ENCODE peak calls at places on chromosomes 2 and 18, in nine cellular contexts. T is choroid plexus epithelial cell; C is heart right ventricle; X is epithelial cell of proximal tubule; D is substantia nigra; Y is midbrain; V is NCI-H2081; R is stimulated activated CD4-positive, alpha-beta T cell treated with anti-CD3 and anti-CD28 coated beads, Interleukin-12 subunit alpha, Interleukin-12 subunit beta, amount 100 ng/mL, for 4 hours; E is neural progenitor cell. N is an unnamed sample.
A peak's percentile ranks its signal among the peaks of the same experiment; 100 is the strongest.

GRCh38 chr18:74715306-74715705 is 117.6 kb downstream of the ZNF407 start:
- DNase-seq in T (no peak), C (no peak), X (no peak), D (peak; percentile 67), Y (peak; percentile 57), V (peak; percentile 10), R (no peak), E (no peak), N (no peak)

GRCh38 chr2:15112216-15112615 is 448.9 kb downstream of the NBAS start:
- DNase-seq in T (peak; percentile 65), C (no peak), X (peak; percentile 29), D (no peak), Y (no peak), V (no peak), R (no peak), E (peak; percentile 41), N (no peak)

GRCh38 chr2:195202163-195202845 is 454.7 kb upstream of the SLC39A10 start:
- DNase-seq in T (peak; percentile 43), C (no peak), X (peak; percentile 50), D (no peak), Y (no peak), V (no peak), R (no peak), E (no peak), N (peak; percentile 25)

GRCh38 chr2:39942970-39943369 is 163.9 kb upstream of the THUMPD2 start:
- DNase-seq in T (peak; percentile 7), C (no peak), X (no peak), D (no peak), Y (no peak), V (no peak), R (no peak), E (no peak), N (peak; percentile 54)

GRCh38 chr2:106099691-106100090 is 94.4 kb downstream of the UXS1 start:
- DNase-seq in T (no peak), C (no peak), X (no peak), D (no peak), Y (no peak), V (no peak), R (no peak), E (no peak), N (no peak)

GRCh38 chr2:196482119-196483065 is 157.1 kb upstream of the CCDC150 start:
- DNase-seq in T (peak; percentile 30), C (no peak), X (no peak), D (no peak), Y (no peak), V (no peak), R (no peak), E (no peak), N (peak; percentile 72)

GRCh38 chr2:101734511-101735165 is 37.1 kb downstream of the MAP4K4 start:
- DNase-seq in T (no peak), C (no peak), X (no peak), D (no peak), Y (peak; percentile 64), V (no peak), R (no peak), E (peak; percentile 16), N (no peak)

GRCh38 chr18:40976050-40976449 is 979.0 kb upstream of the PIK3C3 start:
- DNase-seq in T (no peak), C (no peak), X (no peak), D (no peak), Y (no peak), V (no peak), R (no peak), E (no peak), N (no peak)

GRCh38 chr18:35875566-35875965 is 96.9 kb upstream of the RMP24 start:
- DNase-seq in T (no peak), C (no peak), X (no peak), D (no peak), Y (no peak), V (no peak), R (no peak), E (no peak), N (no peak)

GRCh38 chr2:120344214-120344990 is 1.5 kb upstream of the INHBB start:
- DNase-seq in T (no peak), C (no peak), X (no peak), D (no peak), Y (peak; percentile 68), V (peak; percentile 33), R (peak; percentile 13), E (peak; percentile 64), N (no peak)

GRCh38 chr2:238711346-238711745 is 136.5 kb upstream of the TWIST2 start:
- DNase-seq in T (no peak), C (no peak), X (no peak), D (no peak), Y (no peak), V (no peak), R (no peak), E (no peak), N (no peak)

GRCh38 chr2:85811173-85811849 is 57.5 kb downstream of the ATOH8 start:
- DNase-seq in T (peak; percentile 35), C (peak; percentile 61), X (no peak), D (no peak), Y (no peak), V (no peak), R (no peak), E (no peak), N (no peak)

GRCh38 chr2:72146357-72147302 is 1.0 kb downstream of the CYP26B1 start:
- DNase-seq in T (no peak), C (no peak), X (no peak), D (no peak), Y (no peak), V (no peak), R (no peak), E (peak; percentile 48), N (no peak)

GRCh38 chr2:240568678-240569522 is 616 bp downstream of the RNPEPL1 start:
- DNase-seq in T (peak; percentile 70), C (peak; percentile 62), X (no peak), D (no peak), Y (peak; percentile 71), V (peak; percentile 60), R (peak; percentile 49), E (peak; percentile 72), N (no peak)

GRCh38 chr2:71503827-71504226 is 50.5 kb downstream of the DYSF start:
- DNase-seq in T (peak; percentile 33), C (peak; percentile 76), X (no peak), D (no peak), Y (no peak), V (no peak), R (no peak), E (no peak), N (peak; percentile 42)

GRCh38 chr18:25282922-25283703 is 68.9 kb downstream of the ZNF521 start:
- DNase-seq in T (no peak), C (no peak), X (no peak), D (no peak), Y (no peak), V (no peak), R (no peak), E (peak; percentile 24), N (no peak)

GRCh38 chr2:101330253-101330921 is 21.9 kb upstream of the RNF149 start:
- DNase-seq in T (no peak), C (peak; percentile 50), X (no peak), D (peak; percentile 66), Y (peak; percentile 79), V (no peak), R (peak; percentile 41), E (peak; percentile 52), N (no peak)

GRCh38 chr2:126797622-126798275 is 100.9 kb upstream of the TEX51 start:
- DNase-seq in T (no peak), C (no peak), X (no peak), D (no peak), Y (no peak), V (no peak), R (no peak), E (no peak), N (no peak)

GRCh38 chr18:64717026-64717425 is 568.1 kb upstream of the LINC00305 start:
- DNase-seq in T (no peak), C (no peak), X (no peak), D (no peak), Y (no peak), V (no peak), R (no peak), E (no peak), N (no peak)

GRCh38 chr2:88709117-88709739 is 17.8 kb downstream of the RPIA start:
- DNase-seq in T (peak; percentile 69), C (no peak), X (no peak), D (no peak), Y (no peak), V (no peak), R (no peak), E (no peak), N (peak; percentile 6)

GRCh38 chr2:43438858-43439655 is 156.8 kb downstream of the THADA start:
- DNase-seq in T (no peak), C (no peak), X (no peak), D (no peak), Y (no peak), V (no peak), R (no peak), E (no peak), N (peak; percentile 42)

GRCh38 chr2:96260404-96261260 is 5.2 kb downstream of the TMEM127 start:
- DNase-seq in T (peak; percentile 90), C (peak; percentile 74), X (peak; percentile 60), D (peak; percentile 18), Y (peak; percentile 30), V (no peak), R (no peak), E (peak; percentile 70), N (peak; percentile 74)

GRCh38 chr2:52976132-52976949 is 791.3 kb upstream of the CHAC2 start:
- DNase-seq in T (peak; percentile 45), C (no peak), X (no peak), D (no peak), Y (no peak), V (no peak), R (no peak), E (peak; percentile 65), N (peak; percentile 33)

GRCh38 chr2:191265311-191266170 is 20.3 kb downstream of the MYO1B start:
- DNase-seq in T (peak; percentile 78), C (peak; percentile 45), X (no peak), D (no peak), Y (no peak), V (no peak), R (no peak), E (no peak), N (peak; percentile 68)

GRCh38 chr2:215364157-215365155 is 52.6 kb downstream of the ATIC start:
- DNase-seq in T (peak; percentile 45), C (no peak), X (no peak), D (no peak), Y (no peak), V (no peak), R (no peak), E (no peak), N (no peak)

GRCh38 chr2:84482588-84482987 is 23.5 kb upstream of the SUCLG1 start:
- DNase-seq in T (no peak), C (no peak), X (no peak), D (no peak), Y (no peak), V (no peak), R (no peak), E (no peak), N (no peak)

GRCh38 chr2:229922449-229923386 is at the start of gene FBXO36:
- DNase-seq in T (peak; percentile 52), C (no peak), X (no peak), D (peak; percentile 78), Y (no peak), V (peak; percentile 87), R (peak; percentile 88), E (peak; percentile 95), N (peak; percentile 35)